ENCODE peak calls at places on chromosomes 6 and 20, in seven cellular contexts. One of them, this sample, is unnamed.

GRCh38 chr20:45060341-45060740 is 40.6 kb downstream of the KCNS1 start:
- DNase-seq in fibroblast of pulmonary artery: no peak
- DNase-seq in NCI-H460: no peak
- DNase-seq in HEK293T: no peak
- DNase-seq in progenitor cell of endocrine pancreas: no peak
- DNase-seq in Right ventricle myocardium superior: no peak
- DNase-seq in activated CD4-positive, alpha-beta T cell treated with anti-CD3 and anti-CD28 coated beads for 1 hour: no peak
- DNase-seq in this sample: no peak

GRCh38 chr6:42088101-42088591 is 37.8 kb downstream of the TAF8 start:
- DNase-seq in fibroblast of pulmonary artery: peak
- DNase-seq in NCI-H460: no peak
- DNase-seq in HEK293T: no peak
- DNase-seq in progenitor cell of endocrine pancreas: no peak
- DNase-seq in Right ventricle myocardium superior: peak
- DNase-seq in activated CD4-positive, alpha-beta T cell treated with anti-CD3 and anti-CD28 coated beads for 1 hour: no peak
- DNase-seq in this sample: no peak

GRCh38 chr6:21053612-21054011 is 519.4 kb downstream of the CDKAL1 start:
- DNase-seq in fibroblast of pulmonary artery: peak
- DNase-seq in NCI-H460: no peak
- DNase-seq in HEK293T: no peak
- DNase-seq in progenitor cell of endocrine pancreas: no peak
- DNase-seq in Right ventricle myocardium superior: no peak
- DNase-seq in activated CD4-positive, alpha-beta T cell treated with anti-CD3 and anti-CD28 coated beads for 1 hour: no peak
- DNase-seq in this sample: no peak

GRCh38 chr20:32997431-32997830 is 6.8 kb downstream of the SUN5 start:
- DNase-seq in fibroblast of pulmonary artery: no peak
- DNase-seq in NCI-H460: no peak
- DNase-seq in HEK293T: no peak
- DNase-seq in progenitor cell of endocrine pancreas: no peak
- DNase-seq in Right ventricle myocardium superior: no peak
- DNase-seq in activated CD4-positive, alpha-beta T cell treated with anti-CD3 and anti-CD28 coated beads for 1 hour: no peak
- DNase-seq in this sample: no peak

GRCh38 chr20:5061209-5061608 is 58.5 kb downstream of the PCNA start:
- DNase-seq in fibroblast of pulmonary artery: no peak
- DNase-seq in NCI-H460: peak
- DNase-seq in HEK293T: no peak
- DNase-seq in progenitor cell of endocrine pancreas: no peak
- DNase-seq in Right ventricle myocardium superior: no peak
- DNase-seq in activated CD4-positive, alpha-beta T cell treated with anti-CD3 and anti-CD28 coated beads for 1 hour: no peak
- DNase-seq in this sample: no peak

GRCh38 chr20:37669773-37670236 is 24.0 kb upstream of the CTNNBL1 start:
- DNase-seq in fibroblast of pulmonary artery: no peak
- DNase-seq in NCI-H460: no peak
- DNase-seq in HEK293T: no peak
- DNase-seq in progenitor cell of endocrine pancreas: no peak
- DNase-seq in Right ventricle myocardium superior: no peak
- DNase-seq in activated CD4-positive, alpha-beta T cell treated with anti-CD3 and anti-CD28 coated beads for 1 hour: no peak
- DNase-seq in this sample: no peak

GRCh38 chr20:44911264-44911921 is 1.5 kb downstream of the PABPC1L start:
- DNase-seq in fibroblast of pulmonary artery: peak
- DNase-seq in NCI-H460: peak
- DNase-seq in HEK293T: peak
- DNase-seq in progenitor cell of endocrine pancreas: peak
- DNase-seq in Right ventricle myocardium superior: no peak
- DNase-seq in activated CD4-positive, alpha-beta T cell treated with anti-CD3 and anti-CD28 coated beads for 1 hour: peak
- DNase-seq in this sample: peak

GRCh38 chr6:101626264-101626663 is 232.8 kb downstream of the GRIK2 start:
- DNase-seq in fibroblast of pulmonary artery: no peak
- DNase-seq in NCI-H460: no peak
- DNase-seq in HEK293T: no peak
- DNase-seq in progenitor cell of endocrine pancreas: no peak
- DNase-seq in Right ventricle myocardium superior: no peak
- DNase-seq in activated CD4-positive, alpha-beta T cell treated with anti-CD3 and anti-CD28 coated beads for 1 hour: no peak
- DNase-seq in this sample: no peak

GRCh38 chr20:35742741-35743523 is 872 bp upstream of the RBM39 start:
- DNase-seq in fibroblast of pulmonary artery: no peak
- DNase-seq in NCI-H460: no peak
- DNase-seq in HEK293T: no peak
- DNase-seq in progenitor cell of endocrine pancreas: no peak
- DNase-seq in Right ventricle myocardium superior: no peak
- DNase-seq in activated CD4-positive, alpha-beta T cell treated with anti-CD3 and anti-CD28 coated beads for 1 hour: no peak
- DNase-seq in this sample: peak

GRCh38 chr20:4418141-4418540 is 303.6 kb upstream of the PRND start:
- DNase-seq in fibroblast of pulmonary artery: no peak
- DNase-seq in NCI-H460: no peak
- DNase-seq in HEK293T: no peak
- DNase-seq in progenitor cell of endocrine pancreas: no peak
- DNase-seq in Right ventricle myocardium superior: no peak
- DNase-seq in activated CD4-positive, alpha-beta T cell treated with anti-CD3 and anti-CD28 coated beads for 1 hour: no peak
- DNase-seq in this sample: no peak

GRCh38 chr6:168326294-168327261 is 7.0 kb upstream of the DACT2 start:
- DNase-seq in fibroblast of pulmonary artery: peak
- DNase-seq in NCI-H460: peak
- DNase-seq in HEK293T: no peak
- DNase-seq in progenitor cell of endocrine pancreas: no peak
- DNase-seq in Right ventricle myocardium superior: no peak
- DNase-seq in activated CD4-positive, alpha-beta T cell treated with anti-CD3 and anti-CD28 coated beads for 1 hour: no peak
- DNase-seq in this sample: no peak

GRCh38 chr6:34359438-34360158 is 32.9 kb downstream of the NUDT3 start:
- DNase-seq in fibroblast of pulmonary artery: no peak
- DNase-seq in NCI-H460: no peak
- DNase-seq in HEK293T: no peak
- DNase-seq in progenitor cell of endocrine pancreas: no peak
- DNase-seq in Right ventricle myocardium superior: no peak
- DNase-seq in activated CD4-positive, alpha-beta T cell treated with anti-CD3 and anti-CD28 coated beads for 1 hour: no peak
- DNase-seq in this sample: no peak

GRCh38 chr6:44256291-44257006 is 879 bp downstream of the SLC35B2 start:
- DNase-seq in fibroblast of pulmonary artery: no peak
- DNase-seq in NCI-H460: no peak
- DNase-seq in HEK293T: peak
- DNase-seq in progenitor cell of endocrine pancreas: no peak
- DNase-seq in Right ventricle myocardium superior: no peak
- DNase-seq in activated CD4-positive, alpha-beta T cell treated with anti-CD3 and anti-CD28 coated beads for 1 hour: no peak
- DNase-seq in this sample: no peak

GRCh38 chr6:26141378-26141901 is 54.2 kb downstream of the HFE start:
- DNase-seq in fibroblast of pulmonary artery: peak
- DNase-seq in NCI-H460: no peak
- DNase-seq in HEK293T: no peak
- DNase-seq in progenitor cell of endocrine pancreas: no peak
- DNase-seq in Right ventricle myocardium superior: no peak
- DNase-seq in activated CD4-positive, alpha-beta T cell treated with anti-CD3 and anti-CD28 coated beads for 1 hour: no peak
- DNase-seq in this sample: no peak

GRCh38 chr6:112690497-112691202 is 343.5 kb downstream of the RFPL4B start:
- DNase-seq in fibroblast of pulmonary artery: peak
- DNase-seq in NCI-H460: no peak
- DNase-seq in HEK293T: no peak
- DNase-seq in progenitor cell of endocrine pancreas: no peak
- DNase-seq in Right ventricle myocardium superior: no peak
- DNase-seq in activated CD4-positive, alpha-beta T cell treated with anti-CD3 and anti-CD28 coated beads for 1 hour: no peak
- DNase-seq in this sample: no peak

GRCh38 chr6:73704260-73704659 is 8.3 kb downstream of the CD109 start:
- DNase-seq in fibroblast of pulmonary artery: peak
- DNase-seq in NCI-H460: peak
- DNase-seq in HEK293T: no peak
- DNase-seq in progenitor cell of endocrine pancreas: no peak
- DNase-seq in Right ventricle myocardium superior: no peak
- DNase-seq in activated CD4-positive, alpha-beta T cell treated with anti-CD3 and anti-CD28 coated beads for 1 hour: no peak
- DNase-seq in this sample: peak

GRCh38 chr6:43717389-43717788 is 29.8 kb upstream of the MRPS18A start:
- DNase-seq in fibroblast of pulmonary artery: no peak
- DNase-seq in NCI-H460: no peak
- DNase-seq in HEK293T: no peak
- DNase-seq in progenitor cell of endocrine pancreas: no peak
- DNase-seq in Right ventricle myocardium superior: no peak
- DNase-seq in activated CD4-positive, alpha-beta T cell treated with anti-CD3 and anti-CD28 coated beads for 1 hour: no peak
- DNase-seq in this sample: no peak

GRCh38 chr6:157760589-157761330 is 62.3 kb upstream of the SNX9 start:
- DNase-seq in fibroblast of pulmonary artery: peak
- DNase-seq in NCI-H460: no peak
- DNase-seq in HEK293T: no peak
- DNase-seq in progenitor cell of endocrine pancreas: no peak
- DNase-seq in Right ventricle myocardium superior: no peak
- DNase-seq in activated CD4-positive, alpha-beta T cell treated with anti-CD3 and anti-CD28 coated beads for 1 hour: no peak
- DNase-seq in this sample: no peak

GRCh38 chr6:70312165-70312564 is 9.3 kb upstream of the COL9A1 start:
- DNase-seq in fibroblast of pulmonary artery: peak
- DNase-seq in NCI-H460: no peak
- DNase-seq in HEK293T: no peak
- DNase-seq in progenitor cell of endocrine pancreas: no peak
- DNase-seq in Right ventricle myocardium superior: no peak
- DNase-seq in activated CD4-positive, alpha-beta T cell treated with anti-CD3 and anti-CD28 coated beads for 1 hour: no peak
- DNase-seq in this sample: peak

GRCh38 chr20:63321148-63321831 is 28.3 kb downstream of the COL20A1 start:
- DNase-seq in fibroblast of pulmonary artery: peak
- DNase-seq in NCI-H460: no peak
- DNase-seq in HEK293T: no peak
- DNase-seq in progenitor cell of endocrine pancreas: no peak
- DNase-seq in Right ventricle myocardium superior: peak
- DNase-seq in activated CD4-positive, alpha-beta T cell treated with anti-CD3 and anti-CD28 coated beads for 1 hour: no peak
- DNase-seq in this sample: no peak

GRCh38 chr6:39347201-39347600 is 24.7 kb upstream of the KCNK16 start:
- DNase-seq in fibroblast of pulmonary artery: no peak
- DNase-seq in NCI-H460: no peak
- DNase-seq in HEK293T: no peak
- DNase-seq in progenitor cell of endocrine pancreas: no peak
- DNase-seq in Right ventricle myocardium superior: no peak
- DNase-seq in activated CD4-positive, alpha-beta T cell treated with anti-CD3 and anti-CD28 coated beads for 1 hour: no peak
- DNase-seq in this sample: no peak

GRCh38 chr6:163782436-163783003 is 368.0 kb downstream of the QKI start:
- DNase-seq in fibroblast of pulmonary artery: no peak
- DNase-seq in NCI-H460: no peak
- DNase-seq in HEK293T: no peak
- DNase-seq in progenitor cell of endocrine pancreas: no peak
- DNase-seq in Right ventricle myocardium superior: no peak
- DNase-seq in activated CD4-positive, alpha-beta T cell treated with anti-CD3 and anti-CD28 coated beads for 1 hour: no peak
- DNase-seq in this sample: peak

GRCh38 chr6:69022991-69023390 is 387.9 kb downstream of the ADGRB3 start:
- DNase-seq in fibroblast of pulmonary artery: peak
- DNase-seq in NCI-H460: peak
- DNase-seq in HEK293T: no peak
- DNase-seq in progenitor cell of endocrine pancreas: no peak
- DNase-seq in Right ventricle myocardium superior: no peak
- DNase-seq in activated CD4-positive, alpha-beta T cell treated with anti-CD3 and anti-CD28 coated beads for 1 hour: no peak
- DNase-seq in this sample: no peak

GRCh38 chr6:17965397-17965796 is 22.0 kb downstream of the KIF13A start:
- DNase-seq in fibroblast of pulmonary artery: peak
- DNase-seq in NCI-H460: no peak
- DNase-seq in HEK293T: no peak
- DNase-seq in progenitor cell of endocrine pancreas: no peak
- DNase-seq in Right ventricle myocardium superior: no peak
- DNase-seq in activated CD4-positive, alpha-beta T cell treated with anti-CD3 and anti-CD28 coated beads for 1 hour: no peak
- DNase-seq in this sample: no peak

GRCh38 chr6:91299544-91300491 is 712.9 kb upstream of the MAP3K7 start:
- DNase-seq in fibroblast of pulmonary artery: peak
- DNase-seq in NCI-H460: no peak
- DNase-seq in HEK293T: peak
- DNase-seq in progenitor cell of endocrine pancreas: no peak
- DNase-seq in Right ventricle myocardium superior: peak
- DNase-seq in activated CD4-positive, alpha-beta T cell treated with anti-CD3 and anti-CD28 coated beads for 1 hour: no peak
- DNase-seq in this sample: no peak

GRCh38 chr6:36383608-36384007 is 3.9 kb downstream of the ETV7 start:
- DNase-seq in fibroblast of pulmonary artery: peak
- DNase-seq in NCI-H460: no peak
- DNase-seq in HEK293T: no peak
- DNase-seq in progenitor cell of endocrine pancreas: no peak
- DNase-seq in Right ventricle myocardium superior: no peak
- DNase-seq in activated CD4-positive, alpha-beta T cell treated with anti-CD3 and anti-CD28 coated beads for 1 hour: no peak
- DNase-seq in this sample: no peak

GRCh38 chr6:35474129-35474977 is 6.2 kb downstream of the RPL10A start:
- DNase-seq in fibroblast of pulmonary artery: no peak
- DNase-seq in NCI-H460: no peak
- DNase-seq in HEK293T: no peak
- DNase-seq in progenitor cell of endocrine pancreas: no peak
- DNase-seq in Right ventricle myocardium superior: no peak
- DNase-seq in activated CD4-positive, alpha-beta T cell treated with anti-CD3 and anti-CD28 coated beads for 1 hour: no peak
- DNase-seq in this sample: peak

GRCh38 chr6:41284726-41285125 is 1.8 kb downstream of the TREM1 start:
- DNase-seq in fibroblast of pulmonary artery: peak
- DNase-seq in NCI-H460: no peak
- DNase-seq in HEK293T: no peak
- DNase-seq in progenitor cell of endocrine pancreas: no peak
- DNase-seq in Right ventricle myocardium superior: no peak
- DNase-seq in activated CD4-positive, alpha-beta T cell treated with anti-CD3 and anti-CD28 coated beads for 1 hour: no peak
- DNase-seq in this sample: no peak

GRCh38 chr20:53809242-53809641 is 215.6 kb upstream of the ZNF217 start:
- DNase-seq in fibroblast of pulmonary artery: no peak
- DNase-seq in NCI-H460: no peak
- DNase-seq in HEK293T: no peak
- DNase-seq in progenitor cell of endocrine pancreas: no peak
- DNase-seq in Right ventricle myocardium superior: no peak
- DNase-seq in activated CD4-positive, alpha-beta T cell treated with anti-CD3 and anti-CD28 coated beads for 1 hour: no peak
- DNase-seq in this sample: no peak

GRCh38 chr6:88808381-88808780 is 155.0 kb downstream of the RNGTT start:
- DNase-seq in fibroblast of pulmonary artery: no peak
- DNase-seq in NCI-H460: no peak
- DNase-seq in HEK293T: no peak
- DNase-seq in progenitor cell of endocrine pancreas: no peak
- DNase-seq in Right ventricle myocardium superior: no peak
- DNase-seq in activated CD4-positive, alpha-beta T cell treated with anti-CD3 and anti-CD28 coated beads for 1 hour: no peak
- DNase-seq in this sample: no peak

GRCh38 chr6:28490191-28490890 is 25.3 kb downstream of the GPX6 start:
- DNase-seq in fibroblast of pulmonary artery: no peak
- DNase-seq in NCI-H460: no peak
- DNase-seq in HEK293T: peak
- DNase-seq in progenitor cell of endocrine pancreas: no peak
- DNase-seq in Right ventricle myocardium superior: no peak
- DNase-seq in activated CD4-positive, alpha-beta T cell treated with anti-CD3 and anti-CD28 coated beads for 1 hour: no peak
- DNase-seq in this sample: peak

GRCh38 chr6:15948930-15949900 is 179.7 kb upstream of the MYLIP start:
- DNase-seq in fibroblast of pulmonary artery: peak
- DNase-seq in NCI-H460: no peak
- DNase-seq in HEK293T: peak
- DNase-seq in progenitor cell of endocrine pancreas: peak
- DNase-seq in Right ventricle myocardium superior: no peak
- DNase-seq in activated CD4-positive, alpha-beta T cell treated with anti-CD3 and anti-CD28 coated beads for 1 hour: no peak
- DNase-seq in this sample: no peak

GRCh38 chr6:32816746-32817204 is at the start of gene HLA-DOB:
- DNase-seq in fibroblast of pulmonary artery: peak
- DNase-seq in NCI-H460: no peak
- DNase-seq in HEK293T: peak
- DNase-seq in progenitor cell of endocrine pancreas: no peak
- DNase-seq in Right ventricle myocardium superior: no peak
- DNase-seq in activated CD4-positive, alpha-beta T cell treated with anti-CD3 and anti-CD28 coated beads for 1 hour: no peak
- DNase-seq in this sample: peak

GRCh38 chr20:31678389-31679356 is 41.0 kb downstream of the COX4I2 start:
- DNase-seq in fibroblast of pulmonary artery: peak
- DNase-seq in NCI-H460: no peak
- DNase-seq in HEK293T: no peak
- DNase-seq in progenitor cell of endocrine pancreas: no peak
- DNase-seq in Right ventricle myocardium superior: no peak
- DNase-seq in activated CD4-positive, alpha-beta T cell treated with anti-CD3 and anti-CD28 coated beads for 1 hour: no peak
- DNase-seq in this sample: no peak